ENCODE peak calls at places on chromosome 16, in seven cellular contexts. R, S, G, Z, L, I and T are unnamed samples.

GRCh38 chr16:55370762-55371482 is 46.9 kb downstream of the IRX6 start:
- DNase-seq in R (peak; percentile 13), I (peak; percentile 60), L (no peak), S (peak; percentile 73), Z (peak; percentile 77), G (peak; percentile 51), T (peak; percentile 55)

GRCh38 chr16:13421726-13422125 is 498.2 kb upstream of the ERCC4 start:
- DNase-seq in S (no peak), Z (no peak), I (no peak), L (no peak), R (no peak), G (no peak), T (no peak)

GRCh38 chr16:61897657-61898056 is 138.6 kb downstream of the CDH8 start:
- DNase-seq in S (no peak), G (no peak), Z (no peak), L (no peak), R (no peak), I (no peak), T (no peak)

GRCh38 chr16:14003119-14003570 is 68.0 kb upstream of the MRTFB start:
- DNase-seq in I (peak; percentile 47), R (peak; percentile 26), L (no peak), S (peak; percentile 71), Z (peak; percentile 82), G (peak; percentile 82), T (peak; percentile 87)

GRCh38 chr16:67228034-67228785 is 1.3 kb downstream of the TMEM208 start:
- DNase-seq in S (no peak), I (no peak), L (no peak), Z (no peak), R (no peak), G (no peak), T (no peak)

GRCh38 chr16:67252806-67253497 is 4.2 kb downstream of the SLC9A5 start:
- DNase-seq in I (no peak), L (no peak), R (no peak), Z (no peak), G (no peak), S (peak; percentile 44), T (no peak)

GRCh38 chr16:74019608-74020007 is 277.0 kb upstream of the PSMD7 start:
- DNase-seq in S (no peak), L (no peak), G (no peak), R (no peak), Z (no peak), I (no peak), T (no peak)

GRCh38 chr16:78291642-78292041 is 192.2 kb downstream of the WWOX start:
- DNase-seq in S (no peak), I (no peak), R (no peak), G (no peak), L (no peak), Z (no peak), T (no peak)

GRCh38 chr16:3182608-3183444 is 5.2 kb upstream of the OR1F1 start:
- DNase-seq in S (no peak), G (no peak), Z (no peak), R (no peak), I (no peak), L (peak; percentile 59), T (peak; percentile 88)

GRCh38 chr16:49651980-49652379 is 203.9 kb downstream of the ZNF423 start:
- DNase-seq in L (no peak), Z (no peak), I (no peak), S (no peak), G (no peak), R (no peak), T (no peak)

GRCh38 chr16:7200320-7200719 is 132.3 kb upstream of the RBFOX1 start:
- DNase-seq in S (no peak), Z (no peak), L (no peak), R (no peak), I (no peak), G (no peak), T (no peak)

GRCh38 chr16:28180660-28181556 is 30.9 kb downstream of the XPO6 start:
- DNase-seq in I (no peak), Z (no peak), G (no peak), L (no peak), S (no peak), R (no peak), T (no peak)

GRCh38 chr16:29030086-29030840 is 45.4 kb downstream of the LAT start:
- DNase-seq in L (no peak), S (peak; percentile 40), Z (no peak), I (no peak), R (no peak), G (no peak), T (no peak)

DNA sequence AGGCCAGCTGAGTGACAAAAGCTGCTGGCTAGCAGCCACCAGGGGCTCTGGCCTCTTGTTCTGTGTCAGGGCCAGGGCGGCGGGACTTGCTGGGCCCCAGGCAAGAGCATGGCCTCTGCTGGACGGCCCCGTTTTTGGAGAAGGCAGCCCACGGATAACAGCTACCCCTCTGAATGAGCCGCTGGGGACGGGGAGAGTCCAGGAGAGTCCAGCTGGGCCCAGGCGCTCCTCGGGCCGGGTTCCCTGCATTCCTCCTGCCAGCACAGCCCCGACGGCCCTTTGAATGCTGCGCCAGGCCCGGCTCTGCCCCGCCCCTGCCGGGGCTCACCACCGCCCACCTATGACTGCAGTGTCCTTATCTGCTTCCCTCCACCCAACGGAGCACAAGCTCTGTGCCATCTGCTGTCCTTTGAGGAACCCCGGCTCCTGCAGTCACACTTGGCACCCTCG is 33.4 kb downstream of the SLC7A5 start:
- DNase-seq in I (no peak), R (no peak), L (no peak), Z (no peak), G (no peak), S (no peak), T (no peak)
- H3K4me1 ChIP-seq in I (no peaks in the 10 kb centered on the region), R (no peaks in the 10 kb centered on the region), L (no peaks in the 10 kb centered on the region), Z (peaks cover 17% of the 10 kb centered on the region), G (no peaks in the 10 kb centered on the region), S (no peaks in the 10 kb centered on the region), T (peaks cover 68% of the 10 kb centered on the region)

DNA sequence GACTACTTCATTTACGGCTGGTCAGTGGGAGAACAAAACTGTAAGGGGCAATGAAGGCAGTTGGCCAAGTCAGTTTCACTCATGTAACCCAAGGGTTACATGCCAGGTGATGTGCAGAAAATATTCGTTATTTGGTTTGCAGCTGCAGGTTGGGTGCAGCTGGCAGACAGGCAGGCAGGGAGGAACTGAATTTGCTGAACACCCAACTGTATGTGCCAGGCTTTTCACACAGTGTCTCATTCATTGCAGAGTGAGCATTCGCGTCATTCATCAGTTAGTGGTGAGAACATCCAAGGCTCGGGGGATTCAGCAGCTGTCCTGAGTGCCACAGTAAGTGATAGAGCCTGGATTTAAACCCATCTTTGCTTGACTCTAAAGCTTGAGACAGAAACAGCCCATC is 59.7 kb downstream of the ABCC6 start:
- DNase-seq in S (no peak), R (no peak), L (no peak), G (no peak), I (no peak), Z (no peak), T (no peak)
- TF ChIP-seq CTCF in S (no peak), R (no peak), L (no peak), G (no peak), I (no peak), Z (no peak), T (no peak)

GRCh38 chr16:88969361-88969831 is 7.6 kb downstream of the CBFA2T3 start:
- DNase-seq in I (no peak), L (peak; percentile 19), G (no peak), R (no peak), Z (no peak), S (no peak), T (no peak)
- H3K4me1 ChIP-seq in I (no peaks in the 10 kb centered on the region), L (peaks cover 8% of the 10 kb centered on the region), G (no peaks in the 10 kb centered on the region), R (no peaks in the 10 kb centered on the region), Z (no peaks in the 10 kb centered on the region), S (no peaks in the 10 kb centered on the region), T (no peaks in the 10 kb centered on the region)

GRCh38 chr16:63947022-63947421 is 1174.8 kb downstream of the CDH11 start:
- DNase-seq in R (no peak), G (no peak), S (no peak), Z (no peak), L (no peak), I (no peak), T (no peak)
- TF ChIP-seq CTCF in R (no peak), G (no peak), S (no peak), Z (no peak), L (no peak), I (no peak), T (no peak)

DNA sequence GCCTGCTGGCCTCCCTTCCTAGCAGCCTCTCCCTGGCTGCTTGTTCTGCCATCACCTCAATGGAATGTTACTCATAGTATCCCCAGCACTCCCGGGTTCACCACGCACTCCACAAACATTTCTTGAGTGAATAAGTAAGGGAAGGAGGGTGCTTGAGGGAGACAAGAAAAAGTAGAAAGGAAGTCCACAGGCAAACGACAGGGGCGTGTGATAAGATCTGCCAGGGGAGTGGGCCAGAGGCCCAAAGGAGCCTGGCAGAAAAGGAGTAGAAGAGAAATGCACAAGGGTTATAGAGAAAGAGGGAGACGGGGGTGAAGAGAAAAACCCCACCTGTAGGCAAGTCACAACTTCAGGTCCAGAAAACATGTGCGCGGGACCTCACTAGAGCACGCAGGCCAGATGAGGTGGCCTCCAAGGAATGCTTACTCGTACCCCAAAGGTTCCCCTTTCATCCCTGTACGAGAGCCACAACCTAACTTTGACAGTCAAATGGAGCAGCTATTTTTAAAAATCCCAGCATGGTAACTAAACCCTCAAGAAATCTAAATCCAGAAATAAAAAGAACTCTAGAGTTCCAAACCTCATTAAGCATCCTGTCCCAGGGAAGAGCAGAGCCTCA is 6.6 kb downstream of the ZDHHC7 start:
- DNase-seq in R (peak; percentile 32), I (no peak), Z (peak; percentile 72), L (no peak), G (peak; percentile 56), S (no peak), T (no peak)
- H3K4me1 ChIP-seq in R (peaks cover 59% of the 10 kb centered on the region), I (peaks cover 30% of the 10 kb centered on the region), Z (peaks cover 74% of the 10 kb centered on the region), L (peaks cover 40% of the 10 kb centered on the region), G (peaks cover 30% of the 10 kb centered on the region), S (peaks cover 100% of the 10 kb centered on the region), T (no peaks in the 10 kb centered on the region)

DNA sequence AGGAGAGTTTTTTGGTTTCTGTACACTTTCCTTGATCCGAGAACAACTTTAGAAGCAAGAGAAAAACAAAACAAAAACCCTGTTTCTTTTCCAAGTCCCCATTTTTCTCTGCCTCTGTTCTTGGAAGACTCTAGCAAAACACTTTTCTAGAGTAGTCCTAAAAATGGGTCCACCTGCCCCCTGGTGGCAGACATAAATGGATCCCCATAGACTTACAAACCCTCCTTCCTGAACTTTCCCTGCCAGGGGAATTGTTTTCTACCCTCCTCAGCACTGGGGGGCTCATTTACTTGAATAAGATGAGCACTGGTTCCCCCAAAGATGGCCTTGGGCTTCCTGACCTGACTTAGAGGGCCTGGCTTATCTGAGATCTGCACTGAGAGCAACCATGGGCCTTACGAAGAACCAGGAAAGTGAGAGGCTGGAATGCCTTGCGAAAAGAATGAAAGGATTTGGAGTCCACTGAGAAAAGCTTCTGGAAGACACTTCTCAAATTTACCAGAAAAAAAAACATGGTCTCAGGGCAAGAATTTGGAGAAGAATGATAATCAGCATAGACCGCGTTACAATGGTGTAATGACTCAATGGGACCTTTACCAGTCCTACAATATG is 48.0 kb upstream of the CDYL2 start:
- DNase-seq in R (no peak), Z (peak; percentile 41), S (no peak), G (no peak), I (no peak), L (no peak), T (peak; percentile 38)
- TF ChIP-seq CTCF in R (peak; percentile 8), Z (peak; percentile 26), S (no peak), G (no peak), I (no peak), L (no peak), T (peak; percentile 55)